ENCODE peak calls at places on chromosomes 5 and 9, in eight cellular contexts. D is SHP77 treated with DMSO at 0.1 percent for 48 hours, H is iris pigment epithelial cell, C is GOT3, N is NCI-H748 treated with DMSO at 0.1 percent for 48 hours, Z is AG20443, X is kidney glomerular epithelial cell, O is NCI-H2081. S is an unnamed sample.

GRCh38 chr5:96177303-96177869 is 215.7 kb upstream of the ELL2 start:
- DNase-seq in N (no peak), Z (peak; percentile 49), X (no peak), D (no peak), O (no peak), C (no peak), H (peak; percentile 93), S (peak; percentile 90)

GRCh38 chr5:171357843-171358242 is 29.8 kb upstream of the NPM1 start:
- DNase-seq in D (no peak), H (no peak), O (no peak), N (no peak), C (no peak), X (no peak), Z (no peak), S (no peak)

GRCh38 chr9:129064499-129064908 is 16.4 kb upstream of the DOLPP1 start:
- DNase-seq in Z (no peak), H (no peak), C (no peak), O (no peak), D (no peak), X (no peak), N (no peak), S (no peak)

GRCh38 chr5:118249386-118249785 is 739.0 kb downstream of the DTWD2 start:
- DNase-seq in D (no peak), Z (no peak), N (no peak), X (no peak), H (no peak), C (no peak), O (no peak), S (no peak)

GRCh38 chr9:107336718-107337360 is 53.8 kb downstream of the RAD23B start:
- DNase-seq in Z (peak; percentile 73), D (no peak), O (no peak), H (peak; percentile 40), X (peak; percentile 60), N (no peak), C (no peak), S (no peak)

GRCh38 chr9:125522328-125522725 is 184.7 kb downstream of the MAPKAP1 start:
- DNase-seq in N (no peak), D (no peak), C (no peak), H (peak; percentile 85), Z (peak; percentile 62), O (no peak), X (no peak), S (peak; percentile 61)

GRCh38 chr9:130088056-130088455 is 34.4 kb downstream of the GPR107 start:
- DNase-seq in H (no peak), Z (no peak), C (no peak), D (no peak), X (no peak), N (no peak), O (no peak), S (no peak)

GRCh38 chr5:115351356-115352195 is 55.1 kb upstream of the CCDC112 start:
- DNase-seq in C (no peak), X (peak; percentile 57), Z (peak; percentile 43), N (no peak), O (no peak), H (peak; percentile 79), D (no peak), S (no peak)

GRCh38 chr5:16065810-16066209 is 113.8 kb downstream of the MARCHF11 start:
- DNase-seq in O (no peak), X (no peak), D (no peak), N (peak; percentile 96), Z (no peak), C (no peak), H (no peak), S (no peak)